ENCODE peak calls at places on chromosomes 13 and 19, in four cellular contexts. D is IMR-90, P is cardiac fibroblast, S is H1. G is an unnamed sample.

GRCh38 chr13:67416047-67416925 is 186.2 kb upstream of the PCDH9 start:
- DNase-seq in D (peak), P (peak), S (peak), G (peak)

GRCh38 chr19:35247526-35248309 is 1.1 kb upstream of the LSR start:
- DNase-seq in D (no peak), P (no peak), S (peak), G (no peak)

GRCh38 chr19:48772503-48772953 is 17.2 kb downstream of the FGF21 start:
- DNase-seq in D (no peak), P (no peak), S (no peak), G (peak)

GRCh38 chr19:22619371-22619770 is 14.8 kb upstream of the ZNF492 start:
- DNase-seq in D (no peak), P (no peak), S (no peak), G (no peak)

GRCh38 chr13:62129000-62129551 is 713.4 kb upstream of the PCDH20 start:
- DNase-seq in D (no peak), P (no peak), S (no peak), G (no peak)

GRCh38 chr19:19606021-19606420 is 12.5 kb downstream of the PBX4 start:
- DNase-seq in D (peak), P (no peak), S (no peak), G (no peak)

GRCh38 chr13:24511019-24511823 is 1.4 kb downstream of the PARP4 start:
- DNase-seq in D (peak), P (peak), S (no peak), G (peak)

GRCh38 chr13:104295537-104295936 is 1229.3 kb upstream of the SLC10A2 start:
- DNase-seq in D (no peak), P (no peak), S (no peak), G (no peak)

GRCh38 chr13:111219306-111219705 is 101.1 kb upstream of the TEX29 start:
- DNase-seq in D (peak), P (peak), S (no peak), G (peak)

GRCh38 chr13:26872444-26873173 is 112.0 kb upstream of the GPR12 start:
- DNase-seq in D (peak), P (peak), S (peak), G (peak)

GRCh38 chr13:45325806-45326205 is 15.2 kb downstream of the TPT1 start:
- DNase-seq in D (peak), P (peak), S (no peak), G (peak)

GRCh38 chr19:10551698-10552301 is 8.1 kb downstream of the ATG4D start:
- DNase-seq in D (no peak), P (peak), S (no peak), G (peak)

GRCh38 chr19:4589579-4590410 is 30.3 kb upstream of the SEMA6B start:
- DNase-seq in D (no peak), P (no peak), S (no peak), G (no peak)

GRCh38 chr19:37127999-37128820 is 44.3 kb downstream of the ZNF585A start:
- DNase-seq in D (no peak), P (peak), S (no peak), G (no peak)
- H3K4me3 ChIP-seq in D (no peak), P (no peak), S (peak), G (no peak)

GRCh38 chr19:615619-616018 is 17.7 kb downstream of the POLRMT start:
- DNase-seq in D (no peak), P (no peak), S (no peak), G (no peak)
- TF ChIP-seq CTCF in D (no peak), P (no peak), S (no peak), G (no peak)

GRCh38 chr19:12721656-12722565 is 1.8 kb downstream of the TNPO2 start:
- DNase-seq in D (peak), P (peak), S (peak), G (peak)

GRCh38 chr19:12720851-12721655 is 2.7 kb downstream of the TNPO2 start:
- DNase-seq in D (no peak), P (peak), S (no peak), G (peak)

GRCh38 chr19:12722566-12723382 is 958 bp downstream of the TNPO2 start:
- DNase-seq in D (peak), P (peak), S (peak), G (peak)

GRCh38 chr19:12723383-12723642 is 419 bp downstream of the TNPO2 start:
- DNase-seq in D (peak), P (peak), S (no peak), G (no peak)

DNA sequence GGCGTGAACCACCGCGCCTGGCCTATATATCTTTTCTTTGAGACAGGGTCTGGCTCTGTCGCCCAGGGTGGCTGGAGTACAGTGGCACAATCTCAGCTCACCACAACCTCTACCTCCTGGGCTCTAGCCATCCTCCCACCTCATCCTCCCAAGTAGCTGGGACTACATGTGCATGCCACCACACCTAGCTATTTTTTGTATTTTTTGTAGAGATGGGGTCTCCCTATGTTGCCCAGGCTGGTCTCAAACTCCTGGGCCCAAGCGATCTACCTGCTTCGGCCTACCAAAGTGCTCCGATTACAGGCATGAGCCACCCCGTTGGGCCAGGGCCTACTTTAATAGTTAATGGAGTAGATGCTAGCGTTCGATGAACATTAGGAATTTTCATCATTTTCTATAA is 3.4 kb downstream of the TNPO2 start:
- DNase-seq in D (no peak), P (no peak), S (no peak), G (no peak)
- H3K4me3 ChIP-seq in D (peak), P (peak), S (peak), G (peak)

GRCh38 chr19:17389957-17390664 is 3.9 kb downstream of the CCDC194 start:
- DNase-seq in D (no peak), P (no peak), S (no peak), G (no peak)
- TF ChIP-seq CTCF in D (peak), P (no peak), S (peak), G (no peak)

GRCh38 chr13:99256283-99256682 is 1.9 kb downstream of the GPR18 start:
- DNase-seq in D (no peak), P (no peak), S (no peak), G (no peak)

GRCh38 chr13:99255241-99255640 is 2.9 kb downstream of the GPR18 start:
- DNase-seq in D (no peak), P (no peak), S (no peak), G (no peak)

GRCh38 chr13:99257291-99257690 is 888 bp downstream of the GPR18 start:
- DNase-seq in D (no peak), P (no peak), S (no peak), G (no peak)

GRCh38 chr13:99258210-99258860 is at the start of gene GPR18:
- DNase-seq in D (peak), P (no peak), S (no peak), G (no peak)

DNA sequence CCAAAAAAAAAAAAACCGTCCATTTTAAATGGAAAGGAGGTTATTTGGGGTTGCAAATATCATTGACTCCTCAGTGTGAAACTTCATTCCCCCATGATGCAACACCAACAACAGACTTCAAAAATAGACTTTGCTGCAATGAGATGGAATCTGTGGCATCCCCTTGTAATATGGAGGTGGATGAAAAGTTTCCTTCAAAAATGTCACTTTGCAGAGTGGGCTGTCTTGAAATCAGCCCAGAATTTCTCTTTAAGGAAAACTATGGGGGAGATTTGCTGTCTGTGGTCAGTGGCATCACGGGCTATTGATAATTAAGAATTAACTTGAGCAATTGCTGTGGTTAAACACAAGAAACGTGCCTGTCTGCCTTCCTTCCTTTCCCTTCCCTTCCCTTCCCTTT is 1.5 kb downstream of the GPR18 start:
- DNase-seq in D (peak), P (peak), S (no peak), G (peak)
- H3K4me3 ChIP-seq in D (no peak), P (no peak), S (no peak), G (no peak)